ENCODE peak calls at places on chromosomes 5 and 9, in ten cellular contexts. F is kidney tubule cell; Y is stimulated activated CD4-positive, alpha-beta T cell treated with anti-CD3 and anti-CD28 coated beads, Interleukin-1b, Interleukin-23, amount 100 ng/mL, for 24 hours; B is fibroblast of pulmonary artery; H is T-helper 22 cell; T is SHP77; V is GDM1; D is CD8-positive, alpha-beta memory T cell; J is A549; E is adrenal gland. U is an unnamed sample.

GRCh38 chr5:74406844-74407243 is 233.7 kb downstream of the ENC1 start:
- DNase-seq in F (no peak), Y (no peak), B (no peak), H (no peak), T (no peak), V (no peak), D (no peak), J (no peak), E (no peak), U (no peak)

GRCh38 chr9:19127881-19128719 is 808 bp upstream of the PLIN2 start:
- DNase-seq in F (peak), Y (no peak), B (no peak), H (peak), T (no peak), V (no peak), D (peak), J (peak), E (peak), U (peak)

GRCh38 chr5:35668320-35668719 is 50.7 kb downstream of the SPEF2 start:
- DNase-seq in F (no peak), Y (no peak), B (no peak), H (no peak), T (no peak), V (no peak), D (no peak), J (no peak), E (no peak), U (no peak)

GRCh38 chr5:53010819-53011218 is 21.7 kb downstream of the ITGA2 start:
- DNase-seq in F (no peak), Y (no peak), B (no peak), H (no peak), T (no peak), V (no peak), D (no peak), J (no peak), E (no peak), U (no peak)

GRCh38 chr5:85545129-85545528 is 1072.6 kb upstream of the COX7C start:
- DNase-seq in F (no peak), Y (no peak), B (no peak), H (no peak), T (no peak), V (no peak), D (no peak), J (no peak), E (no peak), U (no peak)

GRCh38 chr9:92342825-92343488 is 17.2 kb downstream of the CENPP start:
- DNase-seq in F (no peak), Y (no peak), B (peak), H (no peak), T (no peak), V (no peak), D (no peak), J (no peak), E (no peak), U (no peak)

GRCh38 chr9:38432922-38433510 is 8.8 kb upstream of the IGFBPL1 start:
- DNase-seq in F (peak), Y (no peak), B (peak), H (no peak), T (peak), V (no peak), D (no peak), J (peak), E (no peak), U (no peak)

GRCh38 chr9:97982191-97982718 is 886 bp upstream of the ANP32B start:
- DNase-seq in F (no peak), Y (no peak), B (no peak), H (no peak), T (no peak), V (no peak), D (no peak), J (no peak), E (no peak), U (no peak)

GRCh38 chr5:102596113-102596512 is 97.3 kb upstream of the SLCO6A1 start:
- DNase-seq in F (peak), Y (no peak), B (no peak), H (no peak), T (no peak), V (no peak), D (no peak), J (no peak), E (no peak), U (no peak)

GRCh38 chr9:4137234-4137633 is 162.6 kb downstream of the GLIS3 start:
- DNase-seq in F (peak), Y (no peak), B (peak), H (no peak), T (no peak), V (no peak), D (no peak), J (peak), E (no peak), U (no peak)

GRCh38 chr5:115417076-115417475 is 120.6 kb upstream of the CCDC112 start:
- DNase-seq in F (no peak), Y (no peak), B (no peak), H (no peak), T (no peak), V (no peak), D (no peak), J (no peak), E (no peak), U (no peak)

GRCh38 chr9:22008662-22009562 is at the start of gene CDKN2B:
- DNase-seq in F (peak), Y (peak), B (peak), H (peak), T (peak), V (no peak), D (peak), J (no peak), E (peak), U (peak)

GRCh38 chr9:120937127-120937526 is 10.5 kb upstream of the TRAF1 start:
- DNase-seq in F (no peak), Y (no peak), B (peak), H (no peak), T (no peak), V (no peak), D (no peak), J (no peak), E (no peak), U (peak)

GRCh38 chr9:112719292-112719691 is 1.4 kb upstream of the INIP start:
- DNase-seq in F (no peak), Y (no peak), B (peak), H (no peak), T (no peak), V (no peak), D (no peak), J (no peak), E (no peak), U (no peak)

GRCh38 chr9:133103183-133103986 is 17.7 kb downstream of the RALGDS start:
- DNase-seq in F (peak), Y (no peak), B (peak), H (no peak), T (peak), V (no peak), D (peak), J (peak), E (peak), U (peak)

U was measured in ovary.